ENCODE peak calls at places on chromosomes 12 and 14, in six cellular contexts. One of them, this sample, is unnamed.
A peak's percentile ranks its signal among the peaks of the same experiment; 100 is the strongest.

GRCh38 chr14:94971750-94972149 is 185.6 kb downstream of the DICER1 start:
- DNase-seq in neural progenitor cell: no peak
- DNase-seq in mesenchymal stem cell: no peak
- DNase-seq in PC-9: no peak
- DNase-seq in caudate nucleus: no peak
- DNase-seq in tibial nerve: peak; percentile 64
- DNase-seq in this sample: no peak

GRCh38 chr14:38880643-38881567 is 222.1 kb downstream of the SEC23A start:
- DNase-seq in neural progenitor cell: no peak
- DNase-seq in tibial nerve: no peak
- DNase-seq in caudate nucleus: no peak
- DNase-seq in mesenchymal stem cell: peak; percentile 59
- DNase-seq in PC-9: no peak
- DNase-seq in this sample: no peak

GRCh38 chr12:131287938-131288797 is 334.5 kb downstream of the ADGRD1 start:
- DNase-seq in PC-9: no peak
- DNase-seq in mesenchymal stem cell: no peak
- DNase-seq in tibial nerve: peak; percentile 4
- DNase-seq in neural progenitor cell: no peak
- DNase-seq in caudate nucleus: no peak
- DNase-seq in this sample: peak; percentile 69

GRCh38 chr12:20493924-20494323 is 125.6 kb downstream of the PDE3A start:
- DNase-seq in mesenchymal stem cell: no peak
- DNase-seq in caudate nucleus: no peak
- DNase-seq in PC-9: no peak
- DNase-seq in neural progenitor cell: no peak
- DNase-seq in tibial nerve: no peak
- DNase-seq in this sample: no peak

GRCh38 chr14:95204705-95205104 is 47.4 kb upstream of the DICER1 start:
- DNase-seq in mesenchymal stem cell: no peak
- DNase-seq in tibial nerve: no peak
- DNase-seq in caudate nucleus: no peak
- DNase-seq in neural progenitor cell: no peak
- DNase-seq in PC-9: no peak
- DNase-seq in this sample: no peak

GRCh38 chr14:105600939-105601359 is 74.6 kb downstream of the TMEM121 start:
- DNase-seq in tibial nerve: no peak
- DNase-seq in caudate nucleus: no peak
- DNase-seq in neural progenitor cell: no peak
- DNase-seq in mesenchymal stem cell: no peak
- DNase-seq in PC-9: no peak
- DNase-seq in this sample: peak; percentile 68

GRCh38 chr14:35034440-35034833 is 11.6 kb upstream of the FAM177A1 start:
- DNase-seq in caudate nucleus: no peak
- DNase-seq in PC-9: no peak
- DNase-seq in neural progenitor cell: no peak
- DNase-seq in tibial nerve: no peak
- DNase-seq in mesenchymal stem cell: no peak
- DNase-seq in this sample: no peak

GRCh38 chr12:124039276-124039675 is 66.3 kb downstream of the ZNF664 start:
- DNase-seq in neural progenitor cell: no peak
- DNase-seq in caudate nucleus: no peak
- DNase-seq in tibial nerve: no peak
- DNase-seq in PC-9: no peak
- DNase-seq in mesenchymal stem cell: peak; percentile 57
- DNase-seq in this sample: no peak

GRCh38 chr12:94689002-94689645 is 38.8 kb upstream of the TMCC3 start:
- DNase-seq in neural progenitor cell: no peak
- DNase-seq in PC-9: no peak
- DNase-seq in mesenchymal stem cell: peak; percentile 54
- DNase-seq in caudate nucleus: no peak
- DNase-seq in tibial nerve: no peak
- DNase-seq in this sample: no peak

GRCh38 chr12:121668750-121669524 is 517 bp downstream of the MORN3 start:
- DNase-seq in caudate nucleus: no peak
- DNase-seq in tibial nerve: no peak
- DNase-seq in mesenchymal stem cell: peak; percentile 54
- DNase-seq in neural progenitor cell: peak; percentile 86
- DNase-seq in PC-9: no peak
- DNase-seq in this sample: peak; percentile 84

GRCh38 chr12:63348544-63348943 is 197.5 kb upstream of the AVPR1A start:
- DNase-seq in mesenchymal stem cell: no peak
- DNase-seq in caudate nucleus: no peak
- DNase-seq in neural progenitor cell: no peak
- DNase-seq in tibial nerve: no peak
- DNase-seq in PC-9: no peak
- DNase-seq in this sample: no peak

GRCh38 chr12:68234140-68234539 is 8.5 kb upstream of the IL26 start:
- DNase-seq in neural progenitor cell: no peak
- DNase-seq in tibial nerve: no peak
- DNase-seq in mesenchymal stem cell: no peak
- DNase-seq in caudate nucleus: no peak
- DNase-seq in PC-9: no peak
- DNase-seq in this sample: no peak

GRCh38 chr12:5166976-5167375 is 123.3 kb downstream of the KCNA5 start:
- DNase-seq in tibial nerve: no peak
- DNase-seq in PC-9: no peak
- DNase-seq in neural progenitor cell: no peak
- DNase-seq in caudate nucleus: no peak
- DNase-seq in mesenchymal stem cell: peak; percentile 39
- DNase-seq in this sample: no peak

GRCh38 chr12:98660521-98660920 is 15.4 kb downstream of the APAF1 start:
- DNase-seq in mesenchymal stem cell: no peak
- DNase-seq in neural progenitor cell: no peak
- DNase-seq in tibial nerve: no peak
- DNase-seq in caudate nucleus: no peak
- DNase-seq in PC-9: no peak
- DNase-seq in this sample: no peak

GRCh38 chr12:111488271-111488670 is 82.5 kb downstream of the SH2B3 start:
- DNase-seq in mesenchymal stem cell: peak; percentile 84
- DNase-seq in caudate nucleus: no peak
- DNase-seq in tibial nerve: peak; percentile 53
- DNase-seq in PC-9: no peak
- DNase-seq in neural progenitor cell: no peak
- DNase-seq in this sample: no peak

GRCh38 chr12:50686976-50687375 is 76.9 kb upstream of the ATF1 start:
- DNase-seq in PC-9: no peak
- DNase-seq in neural progenitor cell: no peak
- DNase-seq in caudate nucleus: no peak
- DNase-seq in tibial nerve: no peak
- DNase-seq in mesenchymal stem cell: no peak
- DNase-seq in this sample: no peak

GRCh38 chr12:110704750-110705149 is 15.8 kb upstream of the HVCN1 start:
- DNase-seq in caudate nucleus: no peak
- DNase-seq in neural progenitor cell: peak; percentile 18
- DNase-seq in mesenchymal stem cell: no peak
- DNase-seq in PC-9: no peak
- DNase-seq in tibial nerve: no peak
- DNase-seq in this sample: no peak

GRCh38 chr12:47835831-47836155 is 16.1 kb upstream of the HDAC7 start:
- DNase-seq in neural progenitor cell: peak; percentile 25
- DNase-seq in PC-9: peak; percentile 93
- DNase-seq in caudate nucleus: no peak
- DNase-seq in tibial nerve: no peak
- DNase-seq in mesenchymal stem cell: no peak
- DNase-seq in this sample: peak; percentile 4

GRCh38 chr12:66152732-66153131 is 17.1 kb downstream of the TMBIM4 start:
- DNase-seq in mesenchymal stem cell: no peak
- DNase-seq in caudate nucleus: no peak
- DNase-seq in PC-9: no peak
- DNase-seq in neural progenitor cell: no peak
- DNase-seq in tibial nerve: no peak
- DNase-seq in this sample: no peak

GRCh38 chr14:37089410-37089809 is 83.0 kb downstream of the SLC25A21 start:
- DNase-seq in caudate nucleus: no peak
- DNase-seq in neural progenitor cell: no peak
- DNase-seq in tibial nerve: no peak
- DNase-seq in PC-9: no peak
- DNase-seq in mesenchymal stem cell: no peak
- DNase-seq in this sample: no peak

GRCh38 chr14:101975231-101975630 is 10.9 kb downstream of the DYNC1H1 start:
- DNase-seq in PC-9: no peak
- DNase-seq in caudate nucleus: no peak
- DNase-seq in neural progenitor cell: no peak
- DNase-seq in tibial nerve: no peak
- DNase-seq in mesenchymal stem cell: no peak
- DNase-seq in this sample: no peak

GRCh38 chr12:34401659-34402227 is 379.4 kb downstream of the ALG10 start:
- DNase-seq in PC-9: no peak
- DNase-seq in tibial nerve: no peak
- DNase-seq in caudate nucleus: no peak
- DNase-seq in neural progenitor cell: no peak
- DNase-seq in mesenchymal stem cell: no peak
- DNase-seq in this sample: peak; percentile 63

GRCh38 chr14:54976316-54976715 is 50.6 kb downstream of the WDHD1 start:
- DNase-seq in PC-9: no peak
- DNase-seq in mesenchymal stem cell: peak; percentile 48
- DNase-seq in caudate nucleus: no peak
- DNase-seq in neural progenitor cell: no peak
- DNase-seq in tibial nerve: no peak
- DNase-seq in this sample: no peak

GRCh38 chr12:124407074-124407473 is 112.2 kb downstream of the RFLNA start:
- DNase-seq in caudate nucleus: no peak
- DNase-seq in PC-9: no peak
- DNase-seq in neural progenitor cell: no peak
- DNase-seq in mesenchymal stem cell: no peak
- DNase-seq in tibial nerve: no peak
- DNase-seq in this sample: no peak

GRCh38 chr12:54019111-54019811 is 9.0 kb upstream of the HOXC6 start:
- DNase-seq in mesenchymal stem cell: peak; percentile 72
- DNase-seq in tibial nerve: no peak
- DNase-seq in neural progenitor cell: peak; percentile 51
- DNase-seq in caudate nucleus: no peak
- DNase-seq in PC-9: no peak
- DNase-seq in this sample: no peak

GRCh38 chr12:54019924-54020586 is 8.2 kb upstream of the HOXC6 start:
- DNase-seq in PC-9: no peak
- DNase-seq in neural progenitor cell: no peak
- DNase-seq in mesenchymal stem cell: peak; percentile 87
- DNase-seq in tibial nerve: no peak
- DNase-seq in caudate nucleus: no peak
- DNase-seq in this sample: no peak

GRCh38 chr12:54017027-54017788 is 8.4 kb downstream of the HOXC8 start:
- DNase-seq in neural progenitor cell: peak; percentile 41
- DNase-seq in PC-9: peak; percentile 52
- DNase-seq in caudate nucleus: no peak
- DNase-seq in tibial nerve: no peak
- DNase-seq in mesenchymal stem cell: peak; percentile 80
- DNase-seq in this sample: no peak

GRCh38 chr12:54017845-54018607 is 9.2 kb downstream of the HOXC8 start:
- DNase-seq in neural progenitor cell: peak; percentile 87
- DNase-seq in PC-9: peak; percentile 54
- DNase-seq in caudate nucleus: no peak
- DNase-seq in mesenchymal stem cell: peak; percentile 96
- DNase-seq in tibial nerve: peak; percentile 79
- DNase-seq in this sample: peak; percentile 93

GRCh38 chr12:54018608-54018984 is 9.6 kb upstream of the HOXC6 start:
- DNase-seq in neural progenitor cell: no peak
- DNase-seq in PC-9: no peak
- DNase-seq in caudate nucleus: no peak
- DNase-seq in tibial nerve: peak; percentile 68
- DNase-seq in mesenchymal stem cell: peak; percentile 68
- DNase-seq in this sample: no peak
- H3K27ac ChIP-seq in neural progenitor cell: no peak overlapping the region
- H3K27ac ChIP-seq in PC-9: no peak overlapping the region
- H3K27ac ChIP-seq in caudate nucleus: no peak overlapping the region
- H3K27ac ChIP-seq in tibial nerve: peak overlapping the region; percentile 95
- H3K27ac ChIP-seq in mesenchymal stem cell: peak overlapping the region; percentile 93
- H3K27ac ChIP-seq in this sample: no peak overlapping the region

GRCh38 chr12:25384954-25385216 is 134.2 kb upstream of the KRAS start:
- DNase-seq in neural progenitor cell: no peak
- DNase-seq in caudate nucleus: no peak
- DNase-seq in PC-9: no peak
- DNase-seq in mesenchymal stem cell: no peak
- DNase-seq in tibial nerve: no peak
- DNase-seq in this sample: no peak
- H3K27ac ChIP-seq in neural progenitor cell: no peak overlapping the region
- H3K27ac ChIP-seq in caudate nucleus: peak overlapping the region; percentile 98
- H3K27ac ChIP-seq in PC-9: no peak overlapping the region
- H3K27ac ChIP-seq in mesenchymal stem cell: peak overlapping the region; percentile 94
- H3K27ac ChIP-seq in tibial nerve: peak overlapping the region; percentile 99
- H3K27ac ChIP-seq in this sample: peak overlapping the region; percentile 100

GRCh38 chr14:69880051-69880487 is 853 bp downstream of the SMOC1 start:
- DNase-seq in PC-9: no peak
- DNase-seq in neural progenitor cell: peak; percentile 60
- DNase-seq in mesenchymal stem cell: no peak
- DNase-seq in tibial nerve: no peak
- DNase-seq in caudate nucleus: no peak
- DNase-seq in this sample: no peak
- H3K27ac ChIP-seq in PC-9: no peak overlapping the region
- H3K27ac ChIP-seq in neural progenitor cell: peak overlapping the region; percentile 34
- H3K27ac ChIP-seq in mesenchymal stem cell: no peak overlapping the region
- H3K27ac ChIP-seq in tibial nerve: no peak overlapping the region
- H3K27ac ChIP-seq in caudate nucleus: no peak overlapping the region
- H3K27ac ChIP-seq in this sample: peak overlapping the region; percentile 27

GRCh38 chr12:69951108-69951507 is 126.1 kb downstream of the MYRFL start:
- DNase-seq in mesenchymal stem cell: no peak
- DNase-seq in PC-9: no peak
- DNase-seq in neural progenitor cell: no peak
- DNase-seq in caudate nucleus: no peak
- DNase-seq in tibial nerve: no peak
- DNase-seq in this sample: no peak
- H3K27ac ChIP-seq in mesenchymal stem cell: no peak overlapping the region
- H3K27ac ChIP-seq in PC-9: no peak overlapping the region
- H3K27ac ChIP-seq in neural progenitor cell: no peak overlapping the region
- H3K27ac ChIP-seq in caudate nucleus: no peak overlapping the region
- H3K27ac ChIP-seq in tibial nerve: no peak overlapping the region
- H3K27ac ChIP-seq in this sample: no peak overlapping the region